ENCODE peak calls at places on chromosome 1, in four cellular contexts. V is T-helper 2 cell, L is T follicular helper cell, H is upper lobe of left lung. R is an unnamed sample.
A peak's percentile ranks its signal among the peaks of the same experiment; 100 is the strongest.

GRCh38 chr1:72197786-72198185 is 84.6 kb downstream of the NEGR1 start:
- DNase-seq in V (no peak), L (no peak), H (no peak), R (no peak)

GRCh38 chr1:5369223-5369622 is 623.0 kb downstream of the NPHP4 start:
- DNase-seq in V (no peak), L (no peak), H (no peak), R (no peak)

GRCh38 chr1:221939598-221939997 is 197.7 kb upstream of the DUSP10 start:
- DNase-seq in V (no peak), L (no peak), H (no peak), R (no peak)

GRCh38 chr1:22643381-22643780 is at the start of gene C1QC:
- DNase-seq in V (no peak), L (no peak), H (peak; percentile 32), R (no peak)

GRCh38 chr1:235275836-235276235 is 52.1 kb downstream of the ARID4B start:
- DNase-seq in V (no peak), L (no peak), H (no peak), R (no peak)

GRCh38 chr1:53077599-53077965 is 15.6 kb downstream of the PODN start:
- DNase-seq in V (no peak), L (no peak), H (no peak), R (no peak)

GRCh38 chr1:87463917-87464565 is 135.4 kb downstream of the LMO4 start:
- DNase-seq in V (no peak), L (no peak), H (no peak), R (no peak)

GRCh38 chr1:29757866-29758763 is 521.8 kb downstream of the PTPRU start:
- DNase-seq in V (no peak), L (no peak), H (no peak), R (no peak)

GRCh38 chr1:43622471-43622870 is 27.5 kb upstream of the KDM4A start:
- DNase-seq in V (no peak), L (no peak), H (no peak), R (peak; percentile 65)

GRCh38 chr1:14571810-14572767 is 26.4 kb upstream of the KAZN start:
- DNase-seq in V (no peak), L (no peak), H (no peak), R (no peak)

GRCh38 chr1:246860401-246860800 is 71.3 kb downstream of the AHCTF1 start:
- DNase-seq in V (no peak), L (no peak), H (no peak), R (no peak)